ENCODE peak calls at places on chromosomes 1 and 21, in five cellular contexts. X is iPS DF 6.9; H is CD8-positive, alpha-beta T cell; V is adrenal gland; S is mesendoderm. B is an unnamed sample. For H3K4me1, the result is how much of the 10 kb centered on the place peaks cover.

GRCh38 chr1:242870944-242871343 is 346.4 kb upstream of the PLD5 start:
- DNase-seq in X (no peak), H (no peak), V (no peak), S (no peak), B (no peak)

GRCh38 chr1:230064283-230064682 is 2.8 kb upstream of the GALNT2 start:
- DNase-seq in X (no peak), H (no peak), V (no peak), S (no peak), B (no peak)

GRCh38 chr1:114448370-114448769 is 62.6 kb downstream of the TRIM33 start:
- DNase-seq in X (no peak), H (no peak), V (no peak), S (no peak), B (no peak)

GRCh38 chr1:248807067-248807737 is 18.5 kb downstream of the SH3BP5L start:
- DNase-seq in X (peak), H (peak), V (peak), S (peak), B (peak)

GRCh38 chr1:29789221-29789909 is 553.0 kb downstream of the PTPRU start:
- DNase-seq in X (no peak), H (no peak), V (no peak), S (no peak), B (no peak)

GRCh38 chr1:226656201-226656600 is 82.9 kb downstream of the ITPKB start:
- DNase-seq in X (no peak), H (no peak), V (no peak), S (peak), B (no peak)

GRCh38 chr1:239566074-239566473 is 179.7 kb downstream of the CHRM3 start:
- DNase-seq in X (no peak), H (no peak), V (no peak), S (no peak), B (no peak)

GRCh38 chr21:35291963-35292627 is 243.0 kb upstream of the RUNX1 start:
- DNase-seq in X (no peak), H (no peak), V (no peak), S (peak), B (no peak)

GRCh38 chr1:62362952-62363325 is 43.7 kb upstream of the KANK4 start:
- DNase-seq in X (no peak), H (no peak), V (no peak), S (no peak), B (no peak)

GRCh38 chr1:31755197-31755611 is 8.9 kb downstream of the ADGRB2 start:
- DNase-seq in X (no peak), H (no peak), V (peak), S (peak), B (no peak)

DNA sequence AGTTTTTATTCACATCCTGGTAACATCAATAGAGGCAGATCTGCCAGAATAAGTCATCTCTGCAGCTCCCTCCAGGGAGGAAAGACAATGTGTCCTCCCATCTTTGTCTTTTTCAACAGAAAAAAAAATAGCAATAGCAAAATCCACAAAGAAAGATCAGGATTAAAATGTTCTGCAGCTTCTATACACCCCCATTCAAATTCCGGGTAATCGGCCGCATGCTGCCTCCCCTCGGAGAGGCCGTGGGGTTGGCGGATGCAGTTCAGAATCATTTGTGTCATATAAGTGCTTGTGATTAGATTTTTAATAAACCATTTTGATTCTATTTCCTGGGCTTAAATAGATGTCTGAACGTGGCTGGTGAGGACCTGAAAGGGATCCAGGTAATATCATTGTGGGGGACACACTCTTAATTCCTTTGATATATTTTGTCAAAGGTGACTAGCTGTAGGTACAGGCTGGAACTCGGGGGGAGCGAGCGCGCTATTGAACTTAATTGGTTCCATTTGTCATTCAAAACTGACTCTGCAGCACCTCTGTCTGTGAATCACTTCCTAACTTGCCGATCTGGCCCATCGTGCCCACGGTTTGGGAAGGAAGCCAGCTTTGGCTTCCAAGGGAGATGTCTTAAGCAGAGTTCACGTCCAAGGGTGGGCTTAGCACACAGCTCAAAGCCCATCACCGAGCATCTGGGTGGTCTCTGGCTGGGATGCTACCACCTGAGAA is 85.6 kb upstream of the ARHGEF16 start:
- DNase-seq in X (no peak), H (no peak), V (no peak), S (no peak), B (no peak)
- H3K4me1 ChIP-seq in X (under half), H (under half), V (under half), S (under half), B (under half)

GRCh38 chr1:227946624-227947424 is 908 bp downstream of the WNT9A start:
- DNase-seq in X (no peak), H (peak), V (peak), S (peak), B (peak)
- H3K27ac ChIP-seq in X (no peak), H (no peak), V (peak), S (no peak), B (no peak)

GRCh38 chr1:116224111-116224510 is 112.9 kb downstream of the MAB21L3 start:
- DNase-seq in X (no peak), H (no peak), V (no peak), S (no peak), B (no peak)

GRCh38 chr1:116224561-116224960 is 113.4 kb downstream of the MAB21L3 start:
- DNase-seq in X (no peak), H (no peak), V (no peak), S (no peak), B (no peak)

GRCh38 chr1:116230712-116231111 is 119.5 kb downstream of the MAB21L3 start:
- DNase-seq in X (no peak), H (no peak), V (no peak), S (no peak), B (peak)

GRCh38 chr1:116228501-116228900 is 117.3 kb downstream of the MAB21L3 start:
- DNase-seq in X (no peak), H (no peak), V (no peak), S (no peak), B (no peak)

GRCh38 chr1:116226017-116226416 is 114.8 kb downstream of the MAB21L3 start:
- DNase-seq in X (no peak), H (no peak), V (no peak), S (no peak), B (no peak)
- H3K4me1 ChIP-seq in X (under half), H (under half), V (under half), S (under half), B (under half)

GRCh38 chr1:192130175-192130574 is 28.1 kb upstream of the RGS18 start:
- DNase-seq in X (no peak), H (no peak), V (no peak), S (no peak), B (no peak)
- H3K27ac ChIP-seq in X (no peak), H (no peak), V (no peak), S (no peak), B (no peak)

GRCh38 chr1:215397843-215398242 is 169.3 kb upstream of the KCTD3 start:
- DNase-seq in X (no peak), H (no peak), V (no peak), S (no peak), B (no peak)

GRCh38 chr1:215402147-215402546 is 165.0 kb upstream of the KCTD3 start:
- DNase-seq in X (no peak), H (no peak), V (no peak), S (no peak), B (no peak)

GRCh38 chr1:215397106-215397505 is 170.0 kb upstream of the KCTD3 start:
- DNase-seq in X (no peak), H (no peak), V (no peak), S (no peak), B (no peak)

GRCh38 chr1:215405211-215405610 is 161.9 kb upstream of the KCTD3 start:
- DNase-seq in X (no peak), H (no peak), V (no peak), S (no peak), B (no peak)

GRCh38 chr1:215399787-215400186 is 167.3 kb upstream of the KCTD3 start:
- DNase-seq in X (no peak), H (no peak), V (no peak), S (no peak), B (no peak)
- H3K4me1 ChIP-seq in X (under half), H (under half), V (under half), S (under half), B (under half)

B was measured in H9.